ENCODE peak calls at places on chromosome 10, in seven cellular contexts. V, S, Q, K, L, U and H are unnamed samples.

GRCh38 chr10:127945335-127945734 is 38.4 kb downstream of the PTPRE start:
- DNase-seq in U (peak; percentile 60), L (no peak), Q (no peak), K (no peak), V (peak; percentile 74), S (peak; percentile 42), H (no peak)

GRCh38 chr10:43160067-43160918 is 22.0 kb downstream of the CSGALNACT2 start:
- DNase-seq in S (peak; percentile 8), U (peak; percentile 56), Q (no peak), L (no peak), K (no peak), V (no peak), H (no peak)

GRCh38 chr10:113991091-113991860 is 52.4 kb upstream of the ADRB1 start:
- DNase-seq in U (peak; percentile 75), Q (no peak), V (no peak), S (no peak), L (no peak), K (no peak), H (no peak)

GRCh38 chr10:29496341-29497162 is 138.2 kb downstream of the SVIL start:
- DNase-seq in V (peak; percentile 28), L (peak; percentile 87), S (peak; percentile 19), Q (peak; percentile 94), U (peak; percentile 17), K (no peak), H (no peak)

GRCh38 chr10:132223156-132223590 is 36.4 kb downstream of the DPYSL4 start:
- DNase-seq in Q (peak; percentile 91), K (no peak), S (no peak), L (peak; percentile 91), V (peak; percentile 36), U (peak; percentile 83), H (peak; percentile 72)

GRCh38 chr10:23693895-23694294 is 255.0 kb downstream of the OTUD1 start:
- DNase-seq in L (peak; percentile 48), V (no peak), Q (no peak), U (no peak), S (no peak), K (no peak), H (no peak)

GRCh38 chr10:93917064-93917391 is 23.2 kb downstream of the SLC35G1 start:
- DNase-seq in V (no peak), S (no peak), U (no peak), L (no peak), Q (no peak), K (no peak), H (no peak)

GRCh38 chr10:43863859-43864591 is 215.3 kb upstream of the ZNF32 start:
- DNase-seq in V (no peak), K (no peak), L (no peak), S (no peak), Q (no peak), U (no peak), H (no peak)

GRCh38 chr10:30384791-30385201 is 35.7 kb upstream of the MTPAP start:
- DNase-seq in K (no peak), V (peak; percentile 48), Q (no peak), U (peak; percentile 19), S (no peak), L (peak; percentile 82), H (peak; percentile 8)

GRCh38 chr10:90862908-90863514 is 5.2 kb upstream of the HTR7 start:
- DNase-seq in Q (no peak), K (no peak), V (no peak), S (no peak), L (peak; percentile 17), U (peak; percentile 32), H (peak; percentile 36)

GRCh38 chr10:84264611-84265141 is 19.8 kb downstream of the RGR start:
- DNase-seq in S (peak; percentile 41), K (no peak), V (peak; percentile 48), L (peak; percentile 84), U (peak; percentile 18), Q (peak; percentile 89), H (peak; percentile 73)

GRCh38 chr10:68261132-68261856 is 29.4 kb upstream of the ATOH7 start:
- DNase-seq in L (no peak), K (no peak), U (no peak), V (no peak), S (no peak), Q (no peak), H (no peak)

GRCh38 chr10:22606164-22606614 is 108.2 kb downstream of the PIP4K2A start:
- DNase-seq in U (peak; percentile 90), S (no peak), L (no peak), V (no peak), K (no peak), Q (no peak), H (no peak)

GRCh38 chr10:78194539-78195402 is 161.1 kb downstream of the RPS24 start:
- DNase-seq in V (no peak), U (no peak), S (no peak), Q (no peak), L (no peak), K (no peak), H (no peak)

GRCh38 chr10:78619244-78619851 is 449.4 kb upstream of the ZMIZ1 start:
- DNase-seq in K (no peak), Q (no peak), L (no peak), S (no peak), V (no peak), U (no peak), H (no peak)

GRCh38 chr10:61897671-61898434 is 3.6 kb upstream of the ARID5B start:
- DNase-seq in U (no peak), V (no peak), S (no peak), L (peak; percentile 62), Q (no peak), K (no peak), H (no peak)

GRCh38 chr10:421170-421569 is 268.3 kb downstream of the DIP2C start:
- DNase-seq in U (no peak), L (no peak), S (no peak), K (peak; percentile 74), V (no peak), Q (no peak), H (no peak)

GRCh38 chr10:101617102-101617823 is 29.1 kb downstream of the DPCD start:
- DNase-seq in U (peak; percentile 89), V (no peak), S (no peak), L (no peak), Q (no peak), K (no peak), H (no peak)

GRCh38 chr10:1627945-1628344 is 109.4 kb downstream of the ADARB2 start:
- DNase-seq in V (no peak), Q (no peak), S (no peak), U (no peak), K (no peak), L (no peak), H (no peak)

GRCh38 chr10:120460776-120461175 is 3.7 kb downstream of the PLPP4 start:
- DNase-seq in S (no peak), K (peak; percentile 24), V (no peak), L (no peak), Q (no peak), U (no peak), H (peak; percentile 27)

GRCh38 chr10:33335550-33335799 is 1.0 kb upstream of the NRP1 start:
- DNase-seq in S (no peak), L (no peak), K (no peak), V (no peak), U (no peak), Q (no peak), H (no peak)

GRCh38 chr10:34626158-34626557 is 188.9 kb downstream of the PARD3 start:
- DNase-seq in L (no peak), K (no peak), U (no peak), V (no peak), S (no peak), Q (no peak), H (no peak)

GRCh38 chr10:103232772-103233488 is 12.8 kb upstream of the RPEL1 start:
- DNase-seq in V (peak; percentile 59), S (no peak), U (peak; percentile 39), L (no peak), Q (no peak), K (no peak), H (no peak)

GRCh38 chr10:100507357-100507732 is 12.3 kb downstream of the SEC31B start:
- DNase-seq in V (no peak), L (no peak), K (no peak), Q (no peak), U (no peak), S (no peak), H (no peak)

GRCh38 chr10:63633677-63634487 is 112.7 kb downstream of the REEP3 start:
- DNase-seq in V (peak; percentile 57), K (no peak), S (peak; percentile 34), U (peak; percentile 29), Q (no peak), L (peak; percentile 28), H (peak; percentile 36)

GRCh38 chr10:131810805-131811137 is 90.0 kb upstream of the PPP2R2D start:
- DNase-seq in V (no peak), L (no peak), K (no peak), S (no peak), U (no peak), Q (peak; percentile 51), H (no peak)

GRCh38 chr10:77820349-77820748 is 106.2 kb downstream of the DLG5 start:
- DNase-seq in S (no peak), L (no peak), K (no peak), V (no peak), U (no peak), Q (peak; percentile 15), H (no peak)